ENCODE peak calls at places on chromosomes 1 and 21, in seven cellular contexts. M is HCT116, P is K562, F is H1, S is GM12878, Q is A549, Y is HepG2. N is an unnamed sample.

GRCh38 chr1:28297826-28298225 is 31.0 kb upstream of the MED18 start:
- DNase-seq in M (no peak), P (no peak), F (no peak), S (peak; percentile 43), Q (no peak), Y (no peak), N (no peak)

GRCh38 chr1:51234721-51235425 is 1.2 kb upstream of the RNF11 start:
- DNase-seq in M (no peak), P (peak; percentile 44), F (no peak), S (peak; percentile 93), Q (no peak), Y (peak; percentile 59), N (peak; percentile 33)

GRCh38 chr1:21853130-21853424 is 41.0 kb downstream of the LDLRAD2 start:
- DNase-seq in M (no peak), P (peak; percentile 80), F (no peak), S (no peak), Q (no peak), Y (no peak), N (no peak)

GRCh38 chr1:115179397-115179835 is 90.1 kb upstream of the TSPAN2 start:
- DNase-seq in M (peak; percentile 81), P (peak; percentile 77), F (no peak), S (no peak), Q (peak; percentile 67), Y (peak; percentile 38), N (peak; percentile 98)

GRCh38 chr1:205438213-205439158 is 16.6 kb upstream of the LEMD1 start:
- DNase-seq in M (peak; percentile 45), P (peak; percentile 83), F (no peak), S (no peak), Q (peak; percentile 83), Y (peak; percentile 58), N (peak; percentile 65)

GRCh38 chr1:56866656-56867055 is 12.1 kb downstream of the C8A start:
- DNase-seq in M (no peak), P (no peak), F (no peak), S (no peak), Q (no peak), Y (no peak), N (peak; percentile 88)

GRCh38 chr1:114145504-114146160 is 8.0 kb downstream of the SYT6 start:
- DNase-seq in M (no peak), P (no peak), F (no peak), S (no peak), Q (no peak), Y (no peak), N (no peak)

GRCh38 chr21:38743772-38744529 is 61.8 kb upstream of the ETS2 start:
- DNase-seq in M (no peak), P (no peak), F (no peak), S (no peak), Q (no peak), Y (no peak), N (no peak)

DNA sequence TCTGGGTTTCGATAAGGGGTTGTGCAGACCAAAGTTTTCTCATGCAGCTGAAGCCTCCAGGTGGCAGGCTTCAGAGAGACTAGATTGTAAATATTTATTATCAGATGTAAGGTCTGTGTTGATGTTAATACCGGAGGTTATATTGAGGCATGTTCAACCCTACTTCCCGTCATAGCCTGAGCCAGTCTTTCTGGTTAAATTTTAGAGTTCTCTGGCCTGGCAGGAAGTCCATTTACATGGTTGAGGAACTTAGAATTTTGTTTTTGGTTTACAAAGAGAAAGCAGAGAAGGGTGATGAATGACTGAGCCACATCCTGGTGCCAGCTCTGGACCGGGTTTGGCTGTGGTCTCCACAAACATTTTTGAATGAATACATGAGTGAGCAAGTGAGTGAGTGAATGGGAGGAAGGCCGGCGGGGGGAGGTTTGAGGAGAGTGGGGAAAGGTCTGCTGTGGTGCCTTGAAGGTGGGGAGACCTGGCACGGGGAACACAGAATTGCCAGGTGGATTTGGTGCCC is 218.5 kb downstream of the DISC1 start:
- DNase-seq in M (no peak), P (no peak), F (no peak), S (no peak), Q (no peak), Y (no peak), N (peak; percentile 61)
- TF ChIP-seq CTCF in M (no peak), P (no peak), F (no peak), S (no peak), Q (peak; percentile 8), Y (no peak), N (no peak)

DNA sequence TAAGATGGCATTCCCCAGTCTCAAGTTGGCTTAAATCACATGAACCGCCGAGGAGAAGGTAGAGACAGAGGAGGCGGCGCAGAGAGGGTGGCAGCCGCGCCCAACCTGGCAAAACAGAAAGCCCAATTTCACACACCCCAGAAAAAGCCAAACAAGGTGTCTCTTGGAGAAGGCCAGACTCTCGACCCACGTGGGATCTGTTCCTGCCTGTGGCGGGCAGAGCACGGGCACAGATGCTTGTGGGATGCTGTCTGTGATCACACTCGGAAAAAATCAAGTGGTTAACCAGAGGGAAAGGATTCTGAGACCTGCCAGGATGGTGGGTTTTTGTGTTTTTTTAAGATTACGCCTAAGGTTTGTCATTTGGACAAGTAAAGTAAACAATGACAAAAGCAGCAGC is 80.7 kb downstream of the MRPL37 start:
- DNase-seq in M (no peak), P (no peak), F (no peak), S (no peak), Q (no peak), Y (no peak), N (peak; percentile 51)
- TF ChIP-seq CEBPB in M (no peak), P (no peak), F (no peak), S (no peak), Q (no peak), Y (no peak), N (no peak)

DNA sequence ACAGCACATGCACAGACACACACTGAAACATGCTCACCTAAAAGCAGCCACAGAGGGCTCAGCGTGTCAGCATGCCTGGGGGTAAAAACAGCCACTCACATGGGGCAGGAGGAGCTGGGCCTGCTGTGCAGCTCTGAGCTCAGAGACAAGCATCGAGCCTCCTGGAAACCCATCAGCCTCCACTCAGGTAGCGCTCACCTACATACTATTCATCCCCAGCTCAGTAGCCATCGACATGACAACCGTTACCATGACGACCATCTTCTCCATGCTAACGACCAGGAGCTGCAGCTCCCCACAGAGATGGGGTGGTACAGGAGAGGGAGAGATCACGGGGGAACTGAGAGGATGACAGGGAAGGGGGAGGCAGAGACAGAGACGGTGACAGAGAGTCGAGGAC is 28.6 kb downstream of the SDC3 start:
- DNase-seq in M (no peak), P (no peak), F (no peak), S (no peak), Q (no peak), Y (no peak), N (no peak)
- TF ChIP-seq CTCF in M (no peak), P (no peak), F (no peak), S (no peak), Q (no peak), Y (no peak), N (no peak)

DNA sequence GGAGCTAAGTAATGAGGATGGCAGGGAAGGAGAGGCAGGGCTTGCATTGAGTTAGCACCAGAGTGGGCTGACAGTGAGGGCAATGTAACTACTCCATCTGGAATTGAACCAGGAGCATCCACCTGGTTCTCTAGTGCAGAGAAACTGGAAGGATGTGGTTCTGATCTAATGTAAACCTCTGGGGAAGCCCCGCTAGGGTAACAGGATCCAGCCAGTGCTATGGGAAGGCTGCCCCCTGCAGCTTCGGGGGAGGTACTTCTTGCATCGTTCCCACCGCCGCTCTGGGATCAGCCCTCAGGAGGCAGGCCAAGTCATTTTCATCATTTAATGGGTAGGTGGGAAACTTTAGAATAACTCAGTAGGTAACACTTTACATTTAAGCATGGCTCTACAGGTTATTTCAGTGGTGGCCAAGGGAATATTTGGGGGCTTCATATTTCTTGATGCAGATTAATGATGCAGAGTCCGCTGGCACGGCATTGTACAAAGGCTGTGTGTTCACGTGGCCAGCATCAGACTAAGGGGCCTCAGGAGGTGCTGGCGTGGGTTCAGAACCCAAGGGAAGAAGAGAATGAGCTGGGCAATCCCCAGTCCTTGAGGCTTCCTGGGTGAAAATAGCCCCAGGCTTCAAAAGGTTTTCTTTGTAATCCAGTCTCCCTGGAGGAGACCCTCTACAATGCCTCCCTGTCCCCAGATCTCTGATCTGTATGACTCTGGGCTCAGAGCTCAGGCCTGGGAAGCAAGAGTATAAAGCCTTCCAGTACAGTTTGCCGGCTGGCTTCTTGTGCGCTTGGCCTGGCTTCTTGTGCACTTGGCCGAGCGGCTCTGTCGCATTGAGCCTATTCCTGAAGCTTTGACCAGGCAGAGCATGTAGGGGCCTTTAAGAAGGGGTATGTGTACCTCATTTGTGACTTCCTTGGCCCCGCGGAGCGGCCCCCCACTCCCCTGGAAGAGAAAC is 26.4 kb upstream of the KAZN start:
- DNase-seq in M (no peak), P (peak; percentile 62), F (no peak), S (no peak), Q (no peak), Y (no peak), N (no peak)
- TF ChIP-seq CEBPB in M (no peak), P (no peak), F (no peak), S (no peak), Q (no peak), Y (no peak), N (no peak)

DNA sequence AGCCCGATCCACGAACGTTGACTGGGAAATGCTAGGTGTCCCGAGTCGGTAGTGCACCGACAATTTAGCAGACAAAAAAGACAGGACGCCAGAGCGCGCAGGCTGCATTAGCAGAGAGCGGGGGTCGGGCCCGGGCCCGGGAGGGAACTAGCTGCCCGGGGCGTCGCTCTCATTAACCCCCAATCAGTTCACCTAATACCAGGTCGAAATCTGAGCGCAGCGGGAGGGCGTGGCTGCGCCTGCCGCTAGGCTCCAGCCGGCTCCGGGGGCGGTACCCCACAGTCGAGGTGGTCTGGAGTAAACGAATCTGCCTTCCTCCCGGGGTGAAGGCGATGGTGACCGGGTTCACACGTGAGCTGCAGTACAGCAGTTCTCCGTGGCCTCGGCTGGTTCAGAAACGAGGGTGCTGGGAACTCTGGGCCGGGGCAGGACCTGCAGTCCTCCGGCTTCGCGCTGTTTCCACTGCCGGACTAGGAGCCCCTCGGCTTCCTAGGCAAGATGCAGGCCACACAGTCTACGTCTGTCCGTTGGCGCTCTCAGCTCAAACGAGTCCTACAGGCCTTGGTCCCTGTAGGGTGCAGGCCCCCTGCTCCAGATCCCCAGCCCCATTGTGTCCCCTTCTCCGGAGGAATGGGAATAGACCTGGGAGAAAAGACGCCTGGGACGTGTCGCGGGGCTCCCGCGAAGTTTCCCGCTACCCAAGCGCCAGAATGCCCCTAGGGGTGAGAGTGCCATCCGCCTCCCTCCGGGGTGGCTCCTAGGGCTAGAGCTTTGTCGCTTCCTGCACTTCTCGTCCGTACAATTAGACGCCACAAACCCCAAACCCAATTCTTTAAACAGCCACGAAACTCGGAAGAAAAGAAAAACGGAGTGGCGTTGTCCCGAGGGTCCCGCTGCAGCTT is 2.0 kb downstream of the GFI1 start:
- DNase-seq in M (no peak), P (peak; percentile 15), F (no peak), S (no peak), Q (no peak), Y (no peak), N (no peak)
- TF ChIP-seq CTCF in M (peak; percentile 29), P (no peak), F (no peak), S (no peak), Q (no peak), Y (peak; percentile 12), N (no peak)